ENCODE peak calls at places on chromosome 17, in five cellular contexts. Y is HepG2, Z is NT2/D1, B is GM12878, H is H1. V is an unnamed sample.

GRCh38 chr17:79988163-79988971 is 47.3 kb downstream of the TBC1D16 start:
- DNase-seq in H (no peak), B (no peak), Z (no peak), Y (peak; percentile 99), V (no peak)

GRCh38 chr17:61177351-61177750 is 222.3 kb upstream of the TBX2 start:
- DNase-seq in Z (no peak), Y (no peak), B (no peak), H (no peak), V (no peak)

GRCh38 chr17:19579867-19580565 is 46.4 kb downstream of the SLC47A1 start:
- DNase-seq in B (no peak), Z (no peak), H (no peak), Y (no peak), V (no peak)

GRCh38 chr17:47686276-47686635 is 7.7 kb upstream of the TBKBP1 start:
- DNase-seq in Y (no peak), B (no peak), Z (no peak), H (no peak), V (no peak)

GRCh38 chr17:75472119-75472518 is 15.7 kb downstream of the TMEM94 start:
- DNase-seq in H (no peak), Y (no peak), B (no peak), Z (no peak), V (no peak)

GRCh38 chr17:66415366-66416206 is 113.2 kb downstream of the PRKCA start:
- DNase-seq in Y (peak; percentile 99), B (no peak), Z (no peak), H (no peak), V (no peak)

GRCh38 chr17:57357830-57358426 is 101.6 kb downstream of the MSI2 start:
- DNase-seq in B (peak; percentile 87), Y (no peak), H (no peak), Z (no peak), V (no peak)

GRCh38 chr17:27540300-27541105 is 84.3 kb downstream of the KSR1 start:
- DNase-seq in Z (no peak), H (no peak), Y (peak; percentile 66), B (no peak), V (no peak)

GRCh38 chr17:31568140-31568938 is 176.9 kb downstream of the RAB11FIP4 start:
- DNase-seq in Y (no peak), Z (no peak), B (no peak), H (no peak), V (no peak)

GRCh38 chr17:488993-489757 is 136.6 kb upstream of the RPH3AL start:
- DNase-seq in Y (peak; percentile 37), Z (no peak), B (no peak), H (no peak), V (no peak)
- TF ChIP-seq SUZ12 in Y (no peak), Z (no peak), B (no peak), H (no peak), V (no peak)

GRCh38 chr17:1762233-1762905 is 509 bp downstream of the SERPINF1 start:
- DNase-seq in H (no peak), Z (no peak), Y (peak; percentile 88), B (no peak), V (no peak)

GRCh38 chr17:1766382-1767135 is 4.7 kb downstream of the SERPINF1 start:
- DNase-seq in Y (no peak), Z (no peak), H (no peak), B (no peak), V (no peak)

GRCh38 chr17:1765576-1765975 is 3.7 kb downstream of the SERPINF1 start:
- DNase-seq in Y (no peak), B (no peak), H (no peak), Z (no peak), V (no peak)

GRCh38 chr17:1762906-1763829 is 1.3 kb downstream of the SERPINF1 start:
- DNase-seq in Z (no peak), H (no peak), Y (peak; percentile 99), B (no peak), V (no peak)

DNA sequence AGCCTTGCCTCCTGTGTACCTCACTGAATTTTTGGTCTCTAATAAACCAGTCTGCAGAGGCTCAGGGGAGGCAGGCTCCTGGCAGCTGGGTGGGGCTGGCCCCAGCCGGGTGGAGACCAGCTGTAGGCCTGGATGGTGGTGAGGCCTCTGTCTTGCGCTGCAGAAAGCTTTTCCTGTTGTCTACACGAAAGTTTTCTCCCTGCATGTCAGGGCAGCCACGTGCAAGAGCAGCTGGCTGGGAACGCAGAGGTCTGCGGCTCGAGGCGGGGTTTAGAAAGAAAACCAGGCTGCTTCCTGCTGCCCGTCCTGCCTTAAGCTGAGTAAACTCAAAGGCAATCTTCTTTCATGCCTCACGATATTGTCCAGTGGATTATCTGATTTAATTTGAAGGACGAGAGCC is 2.4 kb downstream of the SERPINF1 start:
- DNase-seq in Z (no peak), B (no peak), Y (no peak), H (no peak), V (no peak)
- TF ChIP-seq SUZ12 in Z (no peak), B (no peak), Y (no peak), H (no peak), V (no peak)

DNA sequence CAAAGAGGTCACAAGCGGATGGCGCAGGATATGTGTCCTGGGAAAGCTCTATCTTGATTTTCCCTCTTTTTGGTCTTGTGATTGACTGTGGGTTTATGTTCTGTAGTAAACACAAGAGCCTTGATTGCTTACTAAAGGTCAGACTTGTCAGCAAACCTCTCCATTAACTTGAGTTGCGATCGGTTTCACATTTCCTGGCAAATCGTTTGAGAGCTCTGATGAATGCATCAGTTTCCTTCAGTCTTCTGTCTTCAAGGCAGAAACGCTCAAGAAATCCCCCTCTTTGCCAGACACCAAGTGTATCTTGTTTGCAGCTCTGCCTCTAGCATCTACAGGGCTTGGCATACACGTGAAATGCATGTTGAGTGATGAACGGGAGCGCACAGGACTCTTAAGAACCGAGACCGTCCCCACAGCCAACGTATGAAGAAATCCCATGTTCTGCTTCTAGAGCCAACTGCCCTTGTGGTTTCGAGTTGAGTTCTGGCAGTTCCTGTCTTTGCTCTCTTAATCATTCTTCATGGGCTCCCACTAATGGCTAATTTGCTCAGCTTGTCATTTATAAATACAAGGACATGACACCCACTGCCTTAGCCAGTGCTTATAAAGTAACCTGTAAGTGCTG is 143.3 kb downstream of the PITPNC1 start:
- DNase-seq in H (no peak), B (no peak), Y (no peak), Z (no peak), V (no peak)
- TF ChIP-seq SUZ12 in H (no peak), B (no peak), Y (no peak), Z (no peak), V (no peak)

GRCh38 chr17:8382880-8383142 is 182 bp downstream of the RPL26 start:
- DNase-seq in Z (no peak), B (no peak), H (no peak), Y (no peak), V (no peak)

GRCh38 chr17:8383143-8383974 is at the start of gene RPL26:
- DNase-seq in Z (peak; percentile 94), Y (peak; percentile 98), B (peak; percentile 95), H (peak; percentile 97), V (peak; percentile 92)

GRCh38 chr17:8380049-8380448 is 2.9 kb downstream of the RPL26 start:
- DNase-seq in Z (no peak), B (no peak), Y (no peak), H (no peak), V (no peak)

GRCh38 chr17:8384801-8385335 is 1.9 kb upstream of the RPL26 start:
- DNase-seq in Y (no peak), H (peak; percentile 58), B (no peak), Z (no peak), V (no peak)

DNA sequence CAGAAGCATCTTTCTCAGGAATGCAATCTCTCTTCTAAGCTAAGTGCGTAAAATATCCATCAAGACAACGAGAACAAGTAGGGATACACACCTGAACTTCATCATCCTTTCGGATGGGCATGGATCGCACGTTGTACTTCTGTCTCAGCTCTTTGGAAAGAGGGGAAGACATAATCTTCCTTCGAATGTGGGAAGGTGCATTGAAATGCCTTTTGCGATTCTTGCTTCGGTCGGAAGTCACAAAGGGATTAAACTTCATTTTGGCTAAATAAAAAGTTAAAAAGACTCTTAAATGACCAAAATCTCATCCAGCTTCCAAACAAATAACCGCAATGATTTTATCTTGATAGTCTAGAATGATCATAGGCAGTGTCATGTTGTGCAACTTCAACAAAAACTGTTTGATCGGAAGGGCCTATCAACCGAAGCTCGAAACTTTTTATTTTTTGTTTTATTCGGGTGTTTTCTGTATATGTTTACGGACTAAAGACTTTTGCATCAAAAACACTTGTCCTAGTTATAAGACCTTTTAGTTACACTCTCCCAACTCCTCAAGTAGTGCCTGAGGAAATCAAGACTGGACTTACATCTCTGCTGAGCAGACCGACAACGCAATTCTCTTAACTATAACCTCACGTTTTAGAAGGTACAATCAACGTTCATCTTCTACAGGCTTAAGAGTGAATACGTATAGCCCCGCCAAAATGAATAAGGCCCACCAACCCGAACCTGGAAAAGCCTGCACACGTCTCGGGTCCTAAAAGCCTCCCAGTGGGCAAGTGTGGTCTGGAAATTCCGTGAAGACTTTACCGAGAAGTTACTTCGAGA is 727 bp downstream of the RPL26 start:
- DNase-seq in H (no peak), Z (no peak), Y (no peak), B (no peak), V (no peak)
- TF ChIP-seq SUZ12 in H (no peak), Z (no peak), Y (no peak), B (no peak), V (no peak)

DNA sequence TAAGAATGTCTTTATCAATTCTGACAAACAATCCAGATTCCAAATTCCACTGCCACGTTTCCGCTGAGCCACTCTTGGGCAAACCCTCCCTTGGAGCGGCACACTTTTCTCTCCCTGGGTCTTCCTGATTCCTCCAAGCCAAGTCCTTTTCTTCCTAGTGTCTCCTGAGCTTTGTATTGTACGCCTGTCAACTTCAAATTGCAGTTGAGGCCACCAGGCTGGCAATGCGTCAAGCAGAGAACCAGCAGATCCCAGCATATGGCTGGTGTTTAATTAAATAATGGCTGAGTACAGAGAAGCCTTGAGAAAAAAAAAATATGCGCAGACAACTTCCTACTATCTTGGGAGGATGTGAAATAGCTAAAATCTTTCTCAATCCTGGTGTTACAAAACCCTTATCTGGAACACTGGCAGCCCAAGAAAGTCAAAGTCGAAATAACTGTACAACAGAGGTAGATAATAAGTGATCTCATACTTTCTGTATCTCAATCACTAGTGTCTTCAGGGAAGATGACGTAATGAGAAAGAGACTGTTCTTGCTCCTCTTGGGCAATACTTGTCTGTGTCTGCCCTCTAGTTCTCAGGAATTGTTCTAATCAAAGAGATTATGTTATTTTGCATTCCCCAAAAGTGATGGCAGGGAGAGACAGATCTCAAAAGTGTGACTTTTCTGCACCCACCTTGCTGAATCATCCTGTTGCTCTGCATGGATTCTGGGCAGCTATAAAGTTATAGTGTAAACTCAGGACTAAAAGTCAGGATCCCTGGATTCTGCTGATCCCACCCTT is 15.0 kb downstream of the SMIM36 start:
- DNase-seq in Y (peak; percentile 28), H (no peak), Z (no peak), B (no peak), V (no peak)
- TF ChIP-seq SUZ12 in Y (no peak), H (no peak), Z (no peak), B (no peak), V (no peak)

GRCh38 chr17:74237321-74237720 is 23.9 kb downstream of the TTYH2 start:
- DNase-seq in Z (no peak), H (no peak), B (no peak), Y (no peak), V (no peak)
- TF ChIP-seq SUZ12 in Z (no peak), H (no peak), B (no peak), Y (no peak), V (no peak)

V was measured in HEK293T.